ENCODE peak calls at places on chromosome 12, in nine cellular contexts. K is prostate gland, Y is HepG2, W is A549, I is endothelial cell of umbilical vein, U is IMR-90, O is right lobe of liver, F is Peyer's patch, X is body of pancreas. P is an unnamed sample.

GRCh38 chr12:10073266-10073665 is 25.5 kb downstream of the CLEC1A start:
- DNase-seq in K (no peak), Y (no peak), W (no peak), I (no peak), U (no peak), O (no peak), F (no peak), X (no peak), P (no peak)

GRCh38 chr12:126534495-126534894 is 1469.3 kb downstream of the AACS start:
- DNase-seq in K (no peak), Y (no peak), W (no peak), I (no peak), U (no peak), O (no peak), F (no peak), X (no peak), P (no peak)

GRCh38 chr12:10190558-10191388 is 11.9 kb downstream of the TMEM52B start:
- DNase-seq in K (peak), Y (peak), W (peak), I (peak), U (peak), O (peak), F (no peak), X (peak), P (peak)

GRCh38 chr12:106342397-106343212 is 14.9 kb upstream of the POLR3B start:
- DNase-seq in K (peak), Y (peak), W (peak), I (peak), U (peak), O (peak), F (no peak), X (peak), P (peak)

GRCh38 chr12:51293693-51294092 is 23.5 kb upstream of the SMAGP start:
- DNase-seq in K (no peak), Y (no peak), W (no peak), I (no peak), U (peak), O (no peak), F (no peak), X (no peak), P (no peak)

GRCh38 chr12:122094735-122095561 is 16.4 kb downstream of the MLXIP start:
- DNase-seq in K (no peak), Y (no peak), W (no peak), I (peak), U (peak), O (no peak), F (peak), X (no peak), P (no peak)

GRCh38 chr12:93347054-93347786 is 30.5 kb upstream of the NUDT4 start:
- DNase-seq in K (no peak), Y (no peak), W (no peak), I (peak), U (no peak), O (no peak), F (no peak), X (no peak), P (no peak)

GRCh38 chr12:107660230-107660629 is 25.4 kb upstream of the PWP1 start:
- DNase-seq in K (no peak), Y (no peak), W (no peak), I (no peak), U (no peak), O (no peak), F (no peak), X (no peak), P (no peak)

GRCh38 chr12:121915841-121916321 is 2.5 kb upstream of the CFAP251 start:
- DNase-seq in K (no peak), Y (no peak), W (no peak), I (no peak), U (peak), O (no peak), F (no peak), X (no peak), P (no peak)

GRCh38 chr12:21697829-21698630 is 40.4 kb upstream of the LDHB start:
- DNase-seq in K (no peak), Y (peak), W (no peak), I (peak), U (peak), O (no peak), F (no peak), X (no peak), P (no peak)

GRCh38 chr12:87931764-87932163 is 97.4 kb downstream of the C12orf50 start:
- DNase-seq in K (no peak), Y (no peak), W (no peak), I (no peak), U (peak), O (no peak), F (no peak), X (no peak), P (no peak)

GRCh38 chr12:80156306-80156705 is 57.0 kb downstream of the OTOGL start:
- DNase-seq in K (no peak), Y (no peak), W (no peak), I (no peak), U (peak), O (no peak), F (no peak), X (no peak), P (no peak)

GRCh38 chr12:76866146-76866545 is 12.7 kb downstream of the CSRP2 start:
- DNase-seq in K (no peak), Y (no peak), W (no peak), I (no peak), U (no peak), O (no peak), F (no peak), X (no peak), P (no peak)

GRCh38 chr12:56983386-56983785 is 23.0 kb downstream of the ZBTB39 start:
- DNase-seq in K (no peak), Y (no peak), W (no peak), I (no peak), U (no peak), O (no peak), F (no peak), X (no peak), P (no peak)

GRCh38 chr12:50723870-50724269 is 40.0 kb upstream of the ATF1 start:
- DNase-seq in K (no peak), Y (no peak), W (no peak), I (no peak), U (peak), O (no peak), F (no peak), X (no peak), P (no peak)

GRCh38 chr12:92597997-92598396 is 104.8 kb upstream of the PLEKHG7 start:
- DNase-seq in K (no peak), Y (no peak), W (no peak), I (no peak), U (peak), O (no peak), F (no peak), X (no peak), P (no peak)

GRCh38 chr12:27226319-27226984 is 17.6 kb upstream of the STK38L start:
- DNase-seq in K (peak), Y (peak), W (no peak), I (peak), U (no peak), O (no peak), F (no peak), X (no peak), P (no peak)

GRCh38 chr12:83823386-83824045 is 1089.1 kb downstream of the SLC6A15 start:
- DNase-seq in K (no peak), Y (peak), W (no peak), I (peak), U (no peak), O (peak), F (no peak), X (peak), P (no peak)

GRCh38 chr12:22321018-22321605 is 13.4 kb downstream of the ST8SIA1 start:
- DNase-seq in K (no peak), Y (no peak), W (no peak), I (no peak), U (no peak), O (no peak), F (no peak), X (no peak), P (no peak)

DNA sequence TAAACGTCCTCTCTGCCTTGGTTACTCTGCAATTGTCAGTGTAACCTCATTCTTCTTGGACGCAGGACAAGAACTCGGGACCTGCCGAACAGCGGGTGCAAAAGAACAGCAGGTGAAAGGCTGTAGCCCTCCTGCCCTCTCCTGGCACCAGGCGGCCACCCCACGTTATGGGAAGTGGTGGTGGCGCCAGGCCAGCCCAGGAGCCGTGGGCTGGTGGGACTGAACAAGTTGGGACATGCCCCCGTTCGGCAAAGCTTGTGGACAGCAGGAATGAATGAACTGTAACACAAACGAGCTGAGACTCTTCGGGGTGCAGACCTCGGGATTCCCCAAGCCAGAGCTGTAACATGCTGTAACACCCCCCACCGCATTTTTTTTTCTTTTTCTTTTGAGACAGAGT is 6.6 kb upstream of the M6PR start:
- DNase-seq in K (no peak), Y (no peak), W (no peak), I (no peak), U (no peak), O (no peak), F (no peak), X (no peak), P (no peak)
- H3K4me3 ChIP-seq in K (no peak), Y (no peak), W (no peak), I (no peak), U (no peak), O (no peak), F (no peak), X (no peak), P (no peak)

GRCh38 chr12:96063046-96063445 is 27.7 kb upstream of the LTA4H start:
- DNase-seq in K (no peak), Y (no peak), W (peak), I (peak), U (peak), O (no peak), F (no peak), X (no peak), P (no peak)
- TF ChIP-seq CTCF in K (no peak), Y (no peak), W (peak), I (peak), U (no peak), O (no peak), F (no peak), X (no peak), P (no peak)

GRCh38 chr12:55931317-55931779 is 386 bp downstream of the DGKA start:
- DNase-seq in K (no peak), Y (no peak), W (peak), I (peak), U (no peak), O (no peak), F (peak), X (no peak), P (peak)
- TF ChIP-seq POLR2A in K (no peak), Y (no peak), W (no peak), I (no peak), U (no peak), O (no peak), F (peak), X (no peak), P (no peak)

GRCh38 chr12:54007538-54008259 is 1.1 kb upstream of the HOXC8 start:
- DNase-seq in K (no peak), Y (no peak), W (no peak), I (no peak), U (no peak), O (no peak), F (no peak), X (no peak), P (no peak)

GRCh38 chr12:54005853-54006699 is 2.7 kb upstream of the HOXC8 start:
- DNase-seq in K (peak), Y (peak), W (peak), I (peak), U (peak), O (peak), F (peak), X (peak), P (peak)

GRCh38 chr12:54005531-54005852 is 3.3 kb upstream of the HOXC8 start:
- DNase-seq in K (no peak), Y (no peak), W (no peak), I (no peak), U (no peak), O (no peak), F (no peak), X (no peak), P (no peak)

GRCh38 chr12:54008260-54008552 is 579 bp upstream of the HOXC8 start:
- DNase-seq in K (no peak), Y (no peak), W (no peak), I (no peak), U (no peak), O (no peak), F (no peak), X (no peak), P (no peak)

DNA sequence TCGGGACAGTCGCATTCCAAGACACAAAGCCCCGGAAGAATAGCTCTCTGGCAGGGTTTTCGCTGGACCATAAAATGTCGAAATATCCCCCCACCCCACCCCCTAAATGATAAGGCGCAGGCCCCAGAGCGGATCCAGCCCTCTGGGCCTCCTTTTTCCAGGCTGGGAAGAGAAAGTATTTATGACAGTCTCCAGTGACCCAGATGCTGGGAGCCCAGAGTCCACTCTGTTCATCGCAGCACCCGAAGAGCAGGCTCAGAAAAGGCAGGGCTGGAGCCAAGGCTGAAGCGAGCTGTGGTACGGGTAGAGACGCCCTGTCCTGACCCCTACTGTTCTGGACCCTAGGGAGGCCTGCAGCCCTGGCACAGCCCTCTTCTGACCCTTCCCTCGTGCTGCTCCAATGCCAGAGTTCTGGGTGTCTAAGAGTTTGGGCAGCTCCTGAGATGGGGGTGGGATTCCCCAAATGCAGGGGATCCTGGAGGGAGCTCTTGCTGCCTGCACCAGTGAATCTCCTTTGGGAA is 2.0 kb upstream of the HOXC8 start:
- DNase-seq in K (no peak), Y (no peak), W (no peak), I (no peak), U (no peak), O (no peak), F (no peak), X (no peak), P (no peak)
- H3K4me3 ChIP-seq in K (no peak), Y (no peak), W (no peak), I (no peak), U (no peak), O (no peak), F (peak), X (no peak), P (no peak)

P was measured in uterus.